ENCODE peak calls at places on chromosomes 5 and 9, in five cellular contexts. J, V, G, W and B are unnamed samples.

GRCh38 chr5:97046270-97046982 is 96.0 kb downstream of the LIX1 start:
- DNase-seq in J (no peak), V (no peak), G (no peak), W (no peak), B (peak; percentile 56)

GRCh38 chr9:137985637-137986071 is 108.1 kb downstream of the CACNA1B start:
- DNase-seq in J (peak; percentile 62), V (no peak), G (no peak), W (no peak), B (no peak)

GRCh38 chr5:135385576-135385975 is 13.5 kb downstream of the MACROH2A1 start:
- DNase-seq in J (no peak), V (no peak), G (no peak), W (no peak), B (no peak)

GRCh38 chr9:698276-698675 is 143.2 kb upstream of the DMRT1 start:
- DNase-seq in J (no peak), V (peak; percentile 64), G (no peak), W (no peak), B (no peak)

GRCh38 chr5:54719384-54720306 is 202.1 kb downstream of the SNX18 start:
- DNase-seq in J (no peak), V (peak; percentile 68), G (peak; percentile 70), W (peak; percentile 37), B (peak; percentile 89)

GRCh38 chr5:153807796-153808195 is 230.9 kb downstream of the FAM114A2 start:
- DNase-seq in J (no peak), V (no peak), G (no peak), W (no peak), B (no peak)

GRCh38 chr9:31078175-31078574 is 1306.3 kb upstream of the ACO1 start:
- DNase-seq in J (no peak), V (no peak), G (no peak), W (no peak), B (no peak)

GRCh38 chr5:116865651-116866050 is 291.0 kb upstream of the SEMA6A start:
- DNase-seq in J (no peak), V (no peak), G (no peak), W (no peak), B (no peak)

GRCh38 chr9:71909887-71910601 is 949 bp downstream of the ABHD17B start:
- DNase-seq in J (peak; percentile 81), V (peak; percentile 60), G (peak; percentile 46), W (peak; percentile 30), B (peak; percentile 57)

GRCh38 chr5:59027145-59027907 is 444.5 kb downstream of the RAB3C start:
- DNase-seq in J (no peak), V (no peak), G (no peak), W (no peak), B (no peak)

GRCh38 chr5:116661419-116661818 is 86.8 kb upstream of the SEMA6A start:
- DNase-seq in J (no peak), V (no peak), G (no peak), W (no peak), B (no peak)

GRCh38 chr5:151141535-151141934 is 16.0 kb downstream of the ANXA6 start:
- DNase-seq in J (no peak), V (peak; percentile 38), G (no peak), W (no peak), B (no peak)

GRCh38 chr9:13083973-13084528 is 195.4 kb downstream of the MPDZ start:
- DNase-seq in J (no peak), V (peak; percentile 30), G (no peak), W (no peak), B (peak; percentile 41)

GRCh38 chr9:70529833-70530232 is 115.4 kb upstream of the KLF9 start:
- DNase-seq in J (no peak), V (no peak), G (no peak), W (no peak), B (no peak)

GRCh38 chr9:133792721-133793470 is 54.7 kb upstream of the SARDH start:
- DNase-seq in J (peak; percentile 88), V (peak; percentile 96), G (peak; percentile 72), W (peak; percentile 80), B (peak; percentile 100)

GRCh38 chr5:13660072-13660471 is 284.4 kb downstream of the DNAH5 start:
- DNase-seq in J (no peak), V (no peak), G (no peak), W (no peak), B (peak; percentile 2)

GRCh38 chr9:114930063-114930812 is at the start of gene TNFSF8:
- DNase-seq in J (no peak), V (no peak), G (no peak), W (no peak), B (no peak)

GRCh38 chr9:89675403-89675771 is 70.6 kb downstream of the GADD45G start:
- DNase-seq in J (no peak), V (no peak), G (no peak), W (no peak), B (no peak)

GRCh38 chr9:95189230-95190098 is 128.0 kb downstream of the FANCC start:
- DNase-seq in J (no peak), V (no peak), G (peak; percentile 50), W (no peak), B (peak; percentile 60)

GRCh38 chr5:107652839-107653607 is 17.7 kb downstream of the EFNA5 start:
- DNase-seq in J (no peak), V (no peak), G (no peak), W (no peak), B (no peak)

GRCh38 chr5:83848928-83849327 is 128.3 kb upstream of the HAPLN1 start:
- DNase-seq in J (no peak), V (no peak), G (no peak), W (no peak), B (no peak)

GRCh38 chr5:28473531-28474107 is 1435.2 kb upstream of the CDH9 start:
- DNase-seq in J (no peak), V (no peak), G (no peak), W (no peak), B (no peak)

GRCh38 chr9:15306068-15306756 is 804 bp downstream of the TTC39B start:
- DNase-seq in J (peak; percentile 84), V (peak; percentile 57), G (peak; percentile 70), W (peak; percentile 28), B (peak; percentile 73)

GRCh38 chr5:96661101-96661840 is 905 bp upstream of the CAST start:
- DNase-seq in J (no peak), V (peak; percentile 32), G (peak; percentile 35), W (peak; percentile 29), B (peak; percentile 80)

GRCh38 chr5:97478513-97478912 is 295.5 kb upstream of the RIOK2 start:
- DNase-seq in J (no peak), V (no peak), G (no peak), W (no peak), B (no peak)

GRCh38 chr5:107469485-107469884 is 201.3 kb downstream of the EFNA5 start:
- DNase-seq in J (no peak), V (peak; percentile 55), G (no peak), W (no peak), B (no peak)

GRCh38 chr9:3898371-3899218 is 372.8 kb upstream of the RFX3 start:
- DNase-seq in J (no peak), V (no peak), G (no peak), W (no peak), B (no peak)